ENCODE peak calls at places on chromosomes 13 and 19, in four cellular contexts. F, P, B and A are unnamed samples.

GRCh38 chr19:40687525-40688016 is 2.9 kb downstream of the NUMBL start:
- DNase-seq in P (peak), B (peak), F (no peak), A (peak)

GRCh38 chr13:112815871-112816270 is 126.0 kb downstream of the ATP11A start:
- DNase-seq in P (no peak), F (no peak), B (no peak), A (peak)

GRCh38 chr19:58007285-58007684 is 4.7 kb upstream of the ZNF606 start:
- DNase-seq in P (no peak), B (no peak), F (no peak), A (no peak)

GRCh38 chr13:30869491-30869890 is 36.6 kb upstream of the MEDAG start:
- DNase-seq in P (peak), F (no peak), B (no peak), A (peak)

GRCh38 chr19:28028881-28029280 is 1184.1 kb downstream of the UQCRFS1 start:
- DNase-seq in B (no peak), P (no peak), F (no peak), A (no peak)

GRCh38 chr13:44075113-44075512 is 195.4 kb downstream of the LACC1 start:
- DNase-seq in P (no peak), F (no peak), B (no peak), A (no peak)

GRCh38 chr19:53076984-53077383 is 26.2 kb downstream of the ZNF160 start:
- DNase-seq in P (no peak), F (no peak), B (no peak), A (no peak)

GRCh38 chr13:32938907-32939306 is 77.3 kb upstream of the KL start:
- DNase-seq in B (no peak), F (no peak), P (no peak), A (no peak)

GRCh38 chr13:64662887-64663593 is 2567.1 kb downstream of the PCDH9 start:
- DNase-seq in F (no peak), P (no peak), B (no peak), A (no peak)

GRCh38 chr13:77067519-77067918 is 40.6 kb upstream of the FBXL3 start:
- DNase-seq in F (no peak), P (no peak), B (no peak), A (no peak)

GRCh38 chr19:48629599-48630288 is 7.4 kb downstream of the DBP start:
- DNase-seq in P (peak), F (peak), B (peak), A (no peak)

GRCh38 chr13:41562541-41563178 is 105.3 kb downstream of the RGCC start:
- DNase-seq in P (no peak), F (no peak), B (no peak), A (no peak)

GRCh38 chr19:2900296-2901252 is at the start of gene ZNF57:
- DNase-seq in F (peak), B (peak), P (peak), A (peak)

GRCh38 chr19:56842421-56842820 is 1.9 kb upstream of the PEG3 start:
- DNase-seq in P (no peak), B (no peak), F (no peak), A (no peak)

GRCh38 chr13:41542281-41542680 is 84.9 kb downstream of the RGCC start:
- DNase-seq in P (no peak), B (no peak), F (no peak), A (peak)

GRCh38 chr19:2487780-2488330 is 11.9 kb downstream of the GADD45B start:
- DNase-seq in B (no peak), F (no peak), P (no peak), A (no peak)

GRCh38 chr19:2491130-2491801 is 15.3 kb downstream of the GADD45B start:
- DNase-seq in P (no peak), B (peak), F (no peak), A (peak)

GRCh38 chr13:44197791-44198770 is 175.5 kb upstream of the SERP2 start:
- DNase-seq in P (no peak), B (no peak), F (no peak), A (no peak)

GRCh38 chr19:39934584-39935233 is at the start of gene FCGBP:
- DNase-seq in P (no peak), F (no peak), B (no peak), A (no peak)

GRCh38 chr13:28464861-28465260 is 30.1 kb downstream of the FLT1 start:
- DNase-seq in B (no peak), P (no peak), F (no peak), A (no peak)

GRCh38 chr19:43765109-43765876 is 10.5 kb upstream of the SMG9 start:
- DNase-seq in P (no peak), F (peak), B (peak), A (peak)
- TF ChIP-seq POLR2A in P (no peak), F (no peak), B (no peak), A (no peak)

GRCh38 chr13:35812730-35813129 is 318.5 kb downstream of the DCLK1 start:
- DNase-seq in B (no peak), F (no peak), P (no peak), A (no peak)

GRCh38 chr13:35804901-35805300 is 326.3 kb downstream of the DCLK1 start:
- DNase-seq in B (no peak), P (no peak), F (no peak), A (no peak)

GRCh38 chr13:35810286-35810685 is 320.9 kb downstream of the DCLK1 start:
- DNase-seq in F (no peak), P (no peak), B (no peak), A (no peak)

GRCh38 chr13:35814573-35814972 is 316.6 kb downstream of the DCLK1 start:
- DNase-seq in F (no peak), B (no peak), P (no peak), A (no peak)

GRCh38 chr13:35808846-35809245 is 322.3 kb downstream of the DCLK1 start:
- DNase-seq in P (no peak), F (no peak), B (no peak), A (no peak)
- H3K4me3 ChIP-seq in P (no peak), F (no peak), B (no peak), A (no peak)

GRCh38 chr19:15452111-15453047 is 2.6 kb upstream of the WIZ start:
- DNase-seq in P (peak), B (peak), F (peak), A (peak)
- TF ChIP-seq POLR2A in P (peak), B (no peak), F (peak), A (no peak)

GRCh38 chr19:19103167-19103566 is 35.1 kb downstream of the TMEM161A start:
- DNase-seq in P (no peak), F (peak), B (no peak), A (no peak)
- H3K4me3 ChIP-seq in P (no peak), F (no peak), B (no peak), A (no peak)

GRCh38 chr19:55476100-55476775 is at the start of gene ZNF628:
- DNase-seq in B (peak), P (peak), F (peak), A (peak)
- TF ChIP-seq POLR2A in B (peak), P (peak), F (no peak), A (no peak)

DNA sequence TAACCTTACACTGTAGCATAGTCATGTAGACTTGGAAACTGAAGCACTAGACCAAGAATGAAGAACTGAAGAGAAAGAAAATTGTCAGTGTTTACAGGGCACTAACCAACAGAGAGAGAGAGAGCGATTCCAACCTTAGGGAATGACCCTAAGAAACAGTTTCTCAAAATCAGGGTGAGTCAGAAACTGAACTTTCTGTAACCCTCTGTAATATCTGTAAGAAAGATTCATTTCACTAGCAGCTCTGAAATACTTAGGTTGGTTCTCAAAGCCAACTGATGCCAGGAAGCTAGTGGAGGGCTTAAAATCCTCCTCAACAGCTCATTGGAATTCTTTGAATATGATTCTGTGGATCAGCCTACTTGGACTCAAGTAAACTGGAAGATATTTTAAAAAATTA is 936.9 kb downstream of the EFNB2 start:
- DNase-seq in P (no peak), B (no peak), F (no peak), A (no peak)
- H3K4me3 ChIP-seq in P (no peak), B (no peak), F (no peak), A (no peak)

GRCh38 chr19:37594982-37595382 is 306 bp downstream of the ZNF540 start:
- DNase-seq in F (no peak), P (peak), B (peak), A (peak)

GRCh38 chr19:37594064-37594981 is at the start of the genes ZNF540 and ZNF571:
- DNase-seq in B (peak), F (no peak), P (peak), A (peak)
- TF ChIP-seq POLR2A in B (peak), F (no peak), P (peak), A (no peak)

DNA sequence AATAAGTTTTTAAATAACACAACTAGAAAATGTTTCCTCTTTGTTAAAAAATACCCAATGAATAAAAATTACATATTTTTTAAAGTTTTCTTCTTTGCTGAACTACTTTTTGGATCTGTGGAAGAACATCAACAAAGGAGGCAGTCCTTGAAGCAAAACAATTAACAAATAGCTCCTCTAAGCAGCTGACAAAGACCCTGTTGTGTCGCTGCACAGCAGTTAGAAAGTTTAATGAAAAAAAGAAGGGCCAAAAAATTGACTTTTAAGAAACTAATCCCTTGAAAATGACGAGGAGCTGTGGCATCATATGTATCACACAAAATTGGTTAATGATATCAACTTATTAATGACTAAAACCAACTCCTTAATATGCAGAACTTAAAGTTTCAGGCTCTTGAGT is 72.1 kb downstream of the SLITRK1 start:
- DNase-seq in P (no peak), B (no peak), F (no peak), A (no peak)
- H3K4me3 ChIP-seq in P (no peak), B (no peak), F (no peak), A (no peak)

DNA sequence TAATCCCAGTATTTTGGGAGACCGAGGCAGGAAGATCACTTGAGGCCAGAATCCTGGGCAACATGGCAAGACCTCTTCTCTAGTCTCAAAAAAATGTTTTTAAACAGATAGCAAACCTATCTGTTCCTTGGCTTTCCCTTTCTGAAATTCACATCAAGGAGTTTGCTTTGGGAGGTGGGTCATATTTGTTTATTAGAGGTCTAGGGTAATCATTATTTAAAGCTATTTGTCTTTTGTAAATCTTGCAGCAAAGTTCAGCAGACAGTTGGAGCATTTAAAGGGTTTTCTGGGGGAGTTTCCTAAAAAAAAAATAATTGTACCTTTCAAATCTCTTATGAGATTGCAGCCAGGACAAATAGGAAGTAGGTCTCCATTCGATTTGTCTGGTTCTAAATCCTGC is 17.5 kb downstream of the PPP5C start:
- DNase-seq in P (no peak), B (no peak), F (no peak), A (no peak)
- TF ChIP-seq POLR2A in P (no peak), B (no peak), F (no peak), A (no peak)